ENCODE peak calls at places on chromosomes 3 and 15, in four cellular contexts. One of them, this sample, is unnamed.

GRCh38 chr15:50256188-50257041 is 9.1 kb downstream of the HDC start:
- DNase-seq in SK-N-SH: no peak
- DNase-seq in HepG2: no peak
- DNase-seq in GM12878: no peak
- DNase-seq in this sample: peak; percentile 89

GRCh38 chr3:46351646-46352045 is 2.3 kb upstream of the CCR2 start:
- DNase-seq in SK-N-SH: no peak
- DNase-seq in HepG2: no peak
- DNase-seq in GM12878: no peak
- DNase-seq in this sample: no peak

GRCh38 chr3:55202320-55202719 is 274.5 kb upstream of the LRTM1 start:
- DNase-seq in SK-N-SH: no peak
- DNase-seq in HepG2: no peak
- DNase-seq in GM12878: no peak
- DNase-seq in this sample: peak; percentile 95

GRCh38 chr15:45274636-45275035 is 22.6 kb downstream of the SLC28A2 start:
- DNase-seq in SK-N-SH: no peak
- DNase-seq in HepG2: no peak
- DNase-seq in GM12878: no peak
- DNase-seq in this sample: no peak

GRCh38 chr15:40871749-40872617 is 2.1 kb downstream of the RHOV start:
- DNase-seq in SK-N-SH: no peak
- DNase-seq in HepG2: no peak
- DNase-seq in GM12878: peak; percentile 76
- DNase-seq in this sample: no peak

GRCh38 chr15:80614711-80615360 is 80.3 kb upstream of the ABHD17C start:
- DNase-seq in SK-N-SH: no peak
- DNase-seq in HepG2: no peak
- DNase-seq in GM12878: no peak
- DNase-seq in this sample: no peak

GRCh38 chr3:170057550-170057949 is 19.8 kb downstream of the GPR160 start:
- DNase-seq in SK-N-SH: no peak
- DNase-seq in HepG2: no peak
- DNase-seq in GM12878: no peak
- DNase-seq in this sample: no peak

GRCh38 chr3:154018100-154018696 is 103.0 kb upstream of the ARHGEF26 start:
- DNase-seq in SK-N-SH: peak; percentile 22
- DNase-seq in HepG2: peak; percentile 33
- DNase-seq in GM12878: peak; percentile 11
- DNase-seq in this sample: peak; percentile 18

GRCh38 chr3:19645093-19645492 is 288.9 kb downstream of the EFHB start:
- DNase-seq in SK-N-SH: no peak
- DNase-seq in HepG2: no peak
- DNase-seq in GM12878: peak; percentile 23
- DNase-seq in this sample: no peak

GRCh38 chr15:48806151-48806550 is 4.7 kb downstream of the CEP152 start:
- DNase-seq in SK-N-SH: no peak
- DNase-seq in HepG2: no peak
- DNase-seq in GM12878: no peak
- DNase-seq in this sample: peak; percentile 15

GRCh38 chr3:126607214-126607908 is 47.6 kb downstream of the TXNRD3 start:
- DNase-seq in SK-N-SH: no peak
- DNase-seq in HepG2: no peak
- DNase-seq in GM12878: no peak
- DNase-seq in this sample: peak; percentile 77

GRCh38 chr15:78067328-78068241 is 9.9 kb downstream of the TBC1D2B start:
- DNase-seq in SK-N-SH: peak; percentile 77
- DNase-seq in HepG2: no peak
- DNase-seq in GM12878: no peak
- DNase-seq in this sample: no peak

GRCh38 chr3:152321321-152321720 is 52.6 kb downstream of the MBNL1 start:
- DNase-seq in SK-N-SH: no peak
- DNase-seq in HepG2: no peak
- DNase-seq in GM12878: no peak
- DNase-seq in this sample: no peak

GRCh38 chr3:152318512-152318911 is 49.8 kb downstream of the MBNL1 start:
- DNase-seq in SK-N-SH: no peak
- DNase-seq in HepG2: no peak
- DNase-seq in GM12878: no peak
- DNase-seq in this sample: no peak

GRCh38 chr3:152317956-152318355 is 49.2 kb downstream of the MBNL1 start:
- DNase-seq in SK-N-SH: no peak
- DNase-seq in HepG2: no peak
- DNase-seq in GM12878: no peak
- DNase-seq in this sample: peak; percentile 87

GRCh38 chr3:152320201-152320617 is 51.5 kb downstream of the MBNL1 start:
- DNase-seq in SK-N-SH: peak; percentile 61
- DNase-seq in HepG2: no peak
- DNase-seq in GM12878: no peak
- DNase-seq in this sample: peak; percentile 59

GRCh38 chr3:152319256-152319655 is 50.5 kb downstream of the MBNL1 start:
- DNase-seq in SK-N-SH: no peak
- DNase-seq in HepG2: no peak
- DNase-seq in GM12878: no peak
- DNase-seq in this sample: no peak
- H3K4me1 ChIP-seq in SK-N-SH: peaks cover 15% of the 10 kb centered on the region
- H3K4me1 ChIP-seq in HepG2: peaks cover 25% of the 10 kb centered on the region
- H3K4me1 ChIP-seq in GM12878: peaks cover 21% of the 10 kb centered on the region
- H3K4me1 ChIP-seq in this sample: peaks cover 14% of the 10 kb centered on the region

GRCh38 chr15:38374477-38374876 is 79.5 kb upstream of the FAM98B start:
- DNase-seq in SK-N-SH: no peak
- DNase-seq in HepG2: no peak
- DNase-seq in GM12878: no peak
- DNase-seq in this sample: no peak
- TF ChIP-seq MXI1 in SK-N-SH: no peak
- TF ChIP-seq MXI1 in HepG2: no peak
- TF ChIP-seq MXI1 in GM12878: no peak
- TF ChIP-seq MXI1 in this sample: no peak

GRCh38 chr3:108512671-108513070 is 2.3 kb upstream of the MYH15 start:
- DNase-seq in SK-N-SH: no peak
- DNase-seq in HepG2: no peak
- DNase-seq in GM12878: no peak
- DNase-seq in this sample: no peak
- H3K9ac ChIP-seq in SK-N-SH: no peak overlapping the region
- H3K9ac ChIP-seq in HepG2: no peak overlapping the region
- H3K9ac ChIP-seq in GM12878: no peak overlapping the region
- H3K9ac ChIP-seq in this sample: no peak overlapping the region

GRCh38 chr3:34009480-34009844 is 211.0 kb downstream of the PDCD6IP start:
- DNase-seq in SK-N-SH: no peak
- DNase-seq in HepG2: no peak
- DNase-seq in GM12878: no peak
- DNase-seq in this sample: peak; percentile 47

GRCh38 chr3:34008191-34008590 is 209.8 kb downstream of the PDCD6IP start:
- DNase-seq in SK-N-SH: no peak
- DNase-seq in HepG2: no peak
- DNase-seq in GM12878: no peak
- DNase-seq in this sample: peak; percentile 55

GRCh38 chr3:34011171-34012101 is 213.0 kb downstream of the PDCD6IP start:
- DNase-seq in SK-N-SH: no peak
- DNase-seq in HepG2: peak; percentile 65
- DNase-seq in GM12878: no peak
- DNase-seq in this sample: peak; percentile 63

GRCh38 chr3:34005886-34006285 is 207.5 kb downstream of the PDCD6IP start:
- DNase-seq in SK-N-SH: no peak
- DNase-seq in HepG2: no peak
- DNase-seq in GM12878: no peak
- DNase-seq in this sample: peak; percentile 89

GRCh38 chr3:34008836-34009479 is 210.5 kb downstream of the PDCD6IP start:
- DNase-seq in SK-N-SH: no peak
- DNase-seq in HepG2: no peak
- DNase-seq in GM12878: no peak
- DNase-seq in this sample: no peak
- H3K4me1 ChIP-seq in SK-N-SH: no peaks in the 10 kb centered on the region
- H3K4me1 ChIP-seq in HepG2: peaks cover 79% of the 10 kb centered on the region
- H3K4me1 ChIP-seq in GM12878: no peaks in the 10 kb centered on the region
- H3K4me1 ChIP-seq in this sample: peaks cover 41% of the 10 kb centered on the region

GRCh38 chr15:95169701-95170459 is 938.5 kb downstream of the MCTP2 start:
- DNase-seq in SK-N-SH: no peak
- DNase-seq in HepG2: no peak
- DNase-seq in GM12878: no peak
- DNase-seq in this sample: peak; percentile 42
- TF ChIP-seq MXI1 in SK-N-SH: no peak
- TF ChIP-seq MXI1 in HepG2: no peak
- TF ChIP-seq MXI1 in GM12878: no peak
- TF ChIP-seq MXI1 in this sample: no peak

GRCh38 chr3:124826703-124827102 is 60.5 kb downstream of the ITGB5 start:
- DNase-seq in SK-N-SH: no peak
- DNase-seq in HepG2: no peak
- DNase-seq in GM12878: no peak
- DNase-seq in this sample: peak; percentile 93
- H3K9ac ChIP-seq in SK-N-SH: no peak overlapping the region
- H3K9ac ChIP-seq in HepG2: no peak overlapping the region
- H3K9ac ChIP-seq in GM12878: no peak overlapping the region
- H3K9ac ChIP-seq in this sample: no peak overlapping the region